ENCODE peak calls at places on chromosomes 12 and 14, in seven cellular contexts. O is H9, Z is fibroblast of lung, T is HCT116, M is endothelial cell of umbilical vein, L is upper lobe of right lung, D is GM23338. U is an unnamed sample.

GRCh38 chr12:84874125-84874824 is 38.3 kb downstream of the SLC6A15 start:
- DNase-seq in O (no peak), Z (peak; percentile 25), T (peak; percentile 55), M (peak; percentile 55), L (no peak), D (peak; percentile 82), U (peak; percentile 81)

GRCh38 chr14:101810897-101811620 is 49.5 kb downstream of the PPP2R5C start:
- DNase-seq in O (no peak), Z (peak; percentile 52), T (no peak), M (peak; percentile 32), L (no peak), D (no peak), U (peak; percentile 60)

GRCh38 chr12:108784270-108784669 is 53.0 kb upstream of the CORO1C start:
- DNase-seq in O (no peak), Z (no peak), T (no peak), M (no peak), L (no peak), D (peak; percentile 34), U (no peak)

GRCh38 chr12:92199846-92200576 is 54.4 kb upstream of the BTG1 start:
- DNase-seq in O (no peak), Z (no peak), T (no peak), M (peak; percentile 35), L (no peak), D (no peak), U (no peak)

GRCh38 chr14:77885363-77885762 is 85.5 kb downstream of the ADCK1 start:
- DNase-seq in O (no peak), Z (no peak), T (no peak), M (no peak), L (no peak), D (no peak), U (no peak)

GRCh38 chr12:42794811-42795210 is 205.3 kb upstream of the PRICKLE1 start:
- DNase-seq in O (no peak), Z (peak; percentile 69), T (no peak), M (no peak), L (no peak), D (no peak), U (peak; percentile 72)

GRCh38 chr14:30064454-30064853 is 136.8 kb upstream of the PRKD1 start:
- DNase-seq in O (no peak), Z (peak; percentile 36), T (no peak), M (no peak), L (no peak), D (no peak), U (no peak)

GRCh38 chr12:106304797-106305196 is 2.3 kb downstream of the TCP11L2 start:
- DNase-seq in O (no peak), Z (no peak), T (no peak), M (no peak), L (no peak), D (no peak), U (no peak)

GRCh38 chr14:99793213-99794155 is at the start of gene EML1:
- DNase-seq in O (peak; percentile 81), Z (peak; percentile 76), T (peak; percentile 23), M (peak; percentile 64), L (peak; percentile 92), D (peak; percentile 88), U (peak; percentile 80)

GRCh38 chr12:42732908-42733411 is 143.4 kb upstream of the PRICKLE1 start:
- DNase-seq in O (no peak), Z (peak; percentile 52), T (no peak), M (no peak), L (no peak), D (no peak), U (no peak)

GRCh38 chr12:54475542-54475941 is 2.1 kb upstream of the GTSF1 start:
- DNase-seq in O (no peak), Z (peak; percentile 11), T (no peak), M (no peak), L (no peak), D (no peak), U (peak; percentile 21)

GRCh38 chr12:28622416-28622815 is 432.2 kb downstream of the CCDC91 start:
- DNase-seq in O (no peak), Z (peak; percentile 68), T (no peak), M (no peak), L (no peak), D (no peak), U (peak; percentile 23)

GRCh38 chr12:25557830-25558436 is 4.8 kb upstream of the LMNTD1 start:
- DNase-seq in O (no peak), Z (peak; percentile 40), T (peak; percentile 54), M (peak; percentile 42), L (no peak), D (peak; percentile 89), U (peak; percentile 75)

DNA sequence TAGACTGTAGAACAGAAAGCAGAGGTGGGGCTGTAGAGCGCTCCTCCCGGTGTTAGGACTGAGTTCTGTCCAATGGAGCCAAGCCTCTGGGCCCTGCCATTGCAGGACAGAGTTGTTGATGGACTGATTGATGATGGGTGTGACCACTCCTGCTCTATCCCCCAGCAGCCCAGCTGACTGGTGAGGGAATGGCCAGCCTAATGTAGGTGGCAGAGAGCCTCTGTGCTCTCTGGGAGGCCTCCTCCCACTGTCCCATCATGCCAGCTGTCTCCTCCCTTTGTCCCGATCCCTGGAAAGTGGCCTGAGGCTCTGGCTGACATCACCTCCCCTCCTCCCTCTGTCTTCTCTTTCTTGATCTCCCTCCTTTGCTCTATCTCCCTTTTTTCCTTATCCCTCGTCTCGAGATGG is 804 bp downstream of the EFS start:
- DNase-seq in O (peak; percentile 70), Z (peak; percentile 12), T (no peak), M (no peak), L (no peak), D (peak; percentile 53), U (no peak)
- H3K27ac ChIP-seq in O (no peak overlapping the region), Z (no peak overlapping the region), T (no peak overlapping the region), M (no peak overlapping the region), L (peak overlapping the region; percentile 84), D (peak overlapping the region; percentile 70), U (no peak overlapping the region)

GRCh38 chr12:18549598-18549997 is 188.2 kb downstream of the PLCZ1 start:
- DNase-seq in O (peak; percentile 40), Z (peak; percentile 25), T (no peak), M (no peak), L (no peak), D (peak; percentile 61), U (no peak)
- TF ChIP-seq CTCF in O (peak; percentile 61), Z (no peak), T (peak; percentile 28), M (no peak), L (no peak), D (peak; percentile 53), U (peak; percentile 20)

GRCh38 chr14:79408696-79409095 is 802.6 kb downstream of the DIO2 start:
- DNase-seq in O (no peak), Z (no peak), T (no peak), M (no peak), L (no peak), D (peak; percentile 36), U (no peak)

GRCh38 chr14:79411403-79412174 is 799.7 kb downstream of the DIO2 start:
- DNase-seq in O (no peak), Z (peak; percentile 41), T (no peak), M (peak; percentile 15), L (no peak), D (no peak), U (peak; percentile 62)

GRCh38 chr14:79417961-79418360 is 793.3 kb downstream of the DIO2 start:
- DNase-seq in O (no peak), Z (peak; percentile 45), T (no peak), M (peak; percentile 13), L (no peak), D (no peak), U (no peak)

GRCh38 chr14:79415726-79416125 is 795.6 kb downstream of the DIO2 start:
- DNase-seq in O (no peak), Z (peak; percentile 71), T (no peak), M (no peak), L (no peak), D (no peak), U (no peak)

DNA sequence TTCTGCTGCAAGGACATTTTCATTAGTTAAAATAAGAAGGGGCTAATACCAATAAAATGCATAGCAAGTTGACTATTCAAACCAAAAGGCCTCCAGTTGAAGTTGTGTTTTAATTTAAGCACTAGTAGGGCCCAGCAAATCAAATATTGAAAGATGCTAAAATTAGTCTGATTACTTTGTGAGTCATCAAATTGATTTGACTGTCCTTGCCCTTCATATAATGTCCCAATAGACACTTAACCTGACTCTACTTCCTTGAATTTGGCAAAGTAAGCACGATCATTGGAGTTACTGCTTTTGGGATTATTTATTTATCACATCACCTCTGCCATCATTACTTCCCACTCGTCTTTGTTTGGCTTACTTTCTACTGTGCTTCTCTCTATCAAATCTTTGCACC is 798.5 kb downstream of the DIO2 start:
- DNase-seq in O (no peak), Z (no peak), T (no peak), M (no peak), L (no peak), D (no peak), U (peak; percentile 51)
- H3K27ac ChIP-seq in O (no peak overlapping the region), Z (no peak overlapping the region), T (no peak overlapping the region), M (no peak overlapping the region), L (no peak overlapping the region), D (no peak overlapping the region), U (peak overlapping the region; percentile 73)

GRCh38 chr14:75088566-75089373 is 19.3 kb downstream of the ZC2HC1C start:
- DNase-seq in O (peak; percentile 46), Z (peak; percentile 36), T (peak; percentile 26), M (peak; percentile 70), L (no peak), D (peak; percentile 89), U (peak; percentile 84)
- TF ChIP-seq CTCF in O (peak; percentile 86), Z (peak; percentile 78), T (peak; percentile 79), M (peak; percentile 62), L (peak; percentile 75), D (peak; percentile 88), U (peak; percentile 90)

GRCh38 chr12:47776471-47777143 is 3.6 kb downstream of the SLC48A1 start:
- DNase-seq in O (no peak), Z (peak; percentile 27), T (no peak), M (no peak), L (no peak), D (no peak), U (no peak)

GRCh38 chr12:47775100-47775911 is 2.3 kb downstream of the SLC48A1 start:
- DNase-seq in O (no peak), Z (peak; percentile 23), T (no peak), M (no peak), L (peak; percentile 66), D (no peak), U (peak; percentile 60)

GRCh38 chr12:47773858-47774580 is 981 bp downstream of the SLC48A1 start:
- DNase-seq in O (no peak), Z (no peak), T (no peak), M (no peak), L (no peak), D (no peak), U (peak; percentile 23)

GRCh38 chr12:47773062-47773857 is at the start of gene SLC48A1:
- DNase-seq in O (peak; percentile 79), Z (peak; percentile 52), T (no peak), M (peak; percentile 54), L (peak; percentile 90), D (peak; percentile 86), U (peak; percentile 76)

GRCh38 chr12:47774664-47775063 is 1.6 kb downstream of the SLC48A1 start:
- DNase-seq in O (no peak), Z (no peak), T (no peak), M (no peak), L (no peak), D (no peak), U (no peak)
- H3K27ac ChIP-seq in O (no peak overlapping the region), Z (no peak overlapping the region), T (no peak overlapping the region), M (no peak overlapping the region), L (peak overlapping the region; percentile 52), D (no peak overlapping the region), U (no peak overlapping the region)

U was measured in PC-3.